ENCODE peak calls at places on chromosomes 2 and 18, in nine cellular contexts. L, N, X, H, E, G, B, T and W are unnamed samples.

GRCh38 chr2:190255668-190256067 is 64.0 kb downstream of the HIBCH start:
- DNase-seq in X (no peak), E (no peak), N (no peak), H (no peak), B (peak; percentile 16), T (no peak), L (no peak), G (no peak), W (no peak)

GRCh38 chr2:199382091-199382490 is 75.6 kb downstream of the SATB2 start:
- DNase-seq in X (no peak), L (peak; percentile 9), H (no peak), T (no peak), E (no peak), N (no peak), B (no peak), G (no peak), W (no peak)

GRCh38 chr2:144989580-144990270 is 469.8 kb upstream of the ZEB2 start:
- DNase-seq in H (no peak), X (no peak), B (no peak), T (no peak), N (no peak), E (no peak), L (no peak), G (no peak), W (no peak)

GRCh38 chr2:157473585-157473984 is 29.7 kb upstream of the CYTIP start:
- DNase-seq in L (no peak), E (no peak), G (no peak), N (no peak), H (no peak), T (no peak), X (no peak), B (peak; percentile 25), W (no peak)

GRCh38 chr2:226705133-226705886 is 94.3 kb downstream of the IRS1 start:
- DNase-seq in X (no peak), N (no peak), E (no peak), G (no peak), H (peak; percentile 89), T (no peak), B (no peak), L (no peak), W (no peak)

GRCh38 chr2:226461981-226462380 is 337.6 kb downstream of the IRS1 start:
- DNase-seq in N (no peak), T (no peak), E (no peak), B (no peak), H (no peak), X (no peak), L (no peak), G (no peak), W (no peak)

GRCh38 chr2:8412586-8412985 is 269.3 kb upstream of the ID2 start:
- DNase-seq in H (no peak), T (no peak), E (no peak), G (no peak), L (no peak), B (peak; percentile 25), X (no peak), N (no peak), W (no peak)

GRCh38 chr18:13811993-13812392 is 12.0 kb upstream of the MC5R start:
- DNase-seq in T (no peak), H (no peak), X (no peak), L (no peak), G (no peak), B (no peak), E (no peak), N (no peak), W (no peak)

GRCh38 chr2:189658281-189658680 is 3.0 kb upstream of the ASNSD1 start:
- DNase-seq in N (no peak), H (no peak), E (no peak), G (no peak), X (no peak), B (no peak), T (no peak), L (no peak), W (no peak)

GRCh38 chr2:218883491-218884490 is 3.1 kb downstream of the WNT10A start:
- DNase-seq in X (no peak), N (no peak), E (peak; percentile 46), L (peak; percentile 16), T (no peak), B (no peak), H (peak; percentile 65), G (no peak), W (no peak)

GRCh38 chr2:127324635-127325034 is 30.7 kb upstream of the ERCC3 start:
- DNase-seq in N (no peak), H (peak; percentile 17), B (peak; percentile 55), T (no peak), G (no peak), E (no peak), L (peak; percentile 59), X (peak; percentile 56), W (no peak)

GRCh38 chr2:26346454-26347053 is at the start of gene ADGRF3:
- DNase-seq in T (peak; percentile 69), L (peak; percentile 58), E (peak; percentile 44), G (peak; percentile 82), H (peak; percentile 74), B (peak; percentile 27), N (no peak), X (no peak), W (peak; percentile 66)

GRCh38 chr2:80050246-80050645 is 254.3 kb downstream of the LRRTM1 start:
- DNase-seq in L (no peak), H (no peak), T (no peak), G (no peak), X (no peak), B (no peak), E (no peak), N (no peak), W (no peak)

GRCh38 chr18:50737127-50737526 is 82.7 kb downstream of the MRO start:
- DNase-seq in E (no peak), X (no peak), B (no peak), H (no peak), T (no peak), N (no peak), L (no peak), G (no peak), W (no peak)

GRCh38 chr2:99735753-99736152 is 245.9 kb upstream of the REV1 start:
- DNase-seq in E (no peak), B (no peak), L (no peak), H (no peak), T (no peak), X (no peak), N (no peak), G (no peak), W (no peak)

GRCh38 chr2:42102606-42103450 is 55.0 kb downstream of the PKDCC start:
- DNase-seq in B (peak; percentile 47), L (peak; percentile 62), E (no peak), H (no peak), X (no peak), T (peak; percentile 41), N (peak; percentile 91), G (peak; percentile 91), W (peak; percentile 35)

GRCh38 chr2:32772623-32773221 is 144.9 kb downstream of the TTC27 start:
- DNase-seq in N (peak; percentile 9), G (no peak), H (peak; percentile 55), E (no peak), X (peak; percentile 63), T (no peak), B (peak; percentile 45), L (peak; percentile 64), W (no peak)

GRCh38 chr18:74654637-74655036 is 57.0 kb downstream of the ZNF407 start:
- DNase-seq in N (no peak), L (peak; percentile 41), X (peak; percentile 20), G (no peak), B (peak; percentile 40), H (no peak), E (no peak), T (no peak), W (no peak)

GRCh38 chr2:205644018-205644417 is 38.3 kb upstream of the NRP2 start:
- DNase-seq in H (no peak), T (no peak), G (no peak), N (no peak), B (no peak), X (no peak), L (no peak), E (no peak), W (no peak)